ENCODE peak calls at places on chromosomes 6 and 20, in eight cellular contexts. One of them, this sample, is unnamed.

GRCh38 chr20:44552568-44552949 is 29.8 kb upstream of the PKIG start:
- DNase-seq in sigmoid colon: no peak
- DNase-seq in breast epithelium: no peak
- DNase-seq in HCT116: no peak
- DNase-seq in prostate gland: no peak
- DNase-seq in spleen: no peak
- DNase-seq in transverse colon: no peak
- DNase-seq in stomach: no peak
- DNase-seq in this sample: no peak

GRCh38 chr6:35663001-35663400 is 25.7 kb downstream of the FKBP5 start:
- DNase-seq in sigmoid colon: no peak
- DNase-seq in breast epithelium: no peak
- DNase-seq in HCT116: no peak
- DNase-seq in prostate gland: peak
- DNase-seq in spleen: no peak
- DNase-seq in transverse colon: no peak
- DNase-seq in stomach: no peak
- DNase-seq in this sample: no peak

GRCh38 chr6:101226677-101227135 is 166.8 kb upstream of the GRIK2 start:
- DNase-seq in sigmoid colon: no peak
- DNase-seq in breast epithelium: no peak
- DNase-seq in HCT116: peak
- DNase-seq in prostate gland: no peak
- DNase-seq in spleen: peak
- DNase-seq in transverse colon: no peak
- DNase-seq in stomach: no peak
- DNase-seq in this sample: no peak

GRCh38 chr6:87817226-87817625 is 115.2 kb upstream of the AKIRIN2 start:
- DNase-seq in sigmoid colon: no peak
- DNase-seq in breast epithelium: no peak
- DNase-seq in HCT116: no peak
- DNase-seq in prostate gland: no peak
- DNase-seq in spleen: no peak
- DNase-seq in transverse colon: no peak
- DNase-seq in stomach: no peak
- DNase-seq in this sample: no peak

GRCh38 chr6:75431379-75431778 is 62.2 kb downstream of the FILIP1 start:
- DNase-seq in sigmoid colon: no peak
- DNase-seq in breast epithelium: no peak
- DNase-seq in HCT116: no peak
- DNase-seq in prostate gland: no peak
- DNase-seq in spleen: no peak
- DNase-seq in transverse colon: no peak
- DNase-seq in stomach: no peak
- DNase-seq in this sample: no peak

GRCh38 chr6:6152060-6152459 is 145.3 kb upstream of the NRN1 start:
- DNase-seq in sigmoid colon: no peak
- DNase-seq in breast epithelium: no peak
- DNase-seq in HCT116: no peak
- DNase-seq in prostate gland: no peak
- DNase-seq in spleen: no peak
- DNase-seq in transverse colon: no peak
- DNase-seq in stomach: no peak
- DNase-seq in this sample: no peak

GRCh38 chr6:105522626-105523322 is 119.9 kb upstream of the PREP start:
- DNase-seq in sigmoid colon: no peak
- DNase-seq in breast epithelium: no peak
- DNase-seq in HCT116: peak
- DNase-seq in prostate gland: no peak
- DNase-seq in spleen: no peak
- DNase-seq in transverse colon: no peak
- DNase-seq in stomach: no peak
- DNase-seq in this sample: no peak

GRCh38 chr6:101776919-101777350 is 383.4 kb downstream of the GRIK2 start:
- DNase-seq in sigmoid colon: no peak
- DNase-seq in breast epithelium: no peak
- DNase-seq in HCT116: no peak
- DNase-seq in prostate gland: no peak
- DNase-seq in spleen: no peak
- DNase-seq in transverse colon: no peak
- DNase-seq in stomach: no peak
- DNase-seq in this sample: no peak

GRCh38 chr6:4788482-4788881 is 12.3 kb downstream of the CDYL start:
- DNase-seq in sigmoid colon: no peak
- DNase-seq in breast epithelium: no peak
- DNase-seq in HCT116: no peak
- DNase-seq in prostate gland: no peak
- DNase-seq in spleen: no peak
- DNase-seq in transverse colon: no peak
- DNase-seq in stomach: no peak
- DNase-seq in this sample: no peak

GRCh38 chr20:50259705-50260479 is 69.3 kb downstream of the CEBPB start:
- DNase-seq in sigmoid colon: no peak
- DNase-seq in breast epithelium: no peak
- DNase-seq in HCT116: no peak
- DNase-seq in prostate gland: no peak
- DNase-seq in spleen: no peak
- DNase-seq in transverse colon: peak
- DNase-seq in stomach: no peak
- DNase-seq in this sample: no peak

GRCh38 chr6:142913511-142914047 is 31.4 kb downstream of the HIVEP2 start:
- DNase-seq in sigmoid colon: no peak
- DNase-seq in breast epithelium: no peak
- DNase-seq in HCT116: no peak
- DNase-seq in prostate gland: no peak
- DNase-seq in spleen: peak
- DNase-seq in transverse colon: peak
- DNase-seq in stomach: no peak
- DNase-seq in this sample: peak

GRCh38 chr6:24910850-24911712 is 24.7 kb downstream of the RIPOR2 start:
- DNase-seq in sigmoid colon: peak
- DNase-seq in breast epithelium: no peak
- DNase-seq in HCT116: no peak
- DNase-seq in prostate gland: peak
- DNase-seq in spleen: peak
- DNase-seq in transverse colon: peak
- DNase-seq in stomach: peak
- DNase-seq in this sample: peak

GRCh38 chr6:147000545-147001488 is 203.4 kb upstream of the STXBP5 start:
- DNase-seq in sigmoid colon: no peak
- DNase-seq in breast epithelium: no peak
- DNase-seq in HCT116: no peak
- DNase-seq in prostate gland: no peak
- DNase-seq in spleen: no peak
- DNase-seq in transverse colon: no peak
- DNase-seq in stomach: no peak
- DNase-seq in this sample: no peak

GRCh38 chr20:45136911-45137310 is 12.6 kb upstream of the WFDC12 start:
- DNase-seq in sigmoid colon: no peak
- DNase-seq in breast epithelium: no peak
- DNase-seq in HCT116: no peak
- DNase-seq in prostate gland: no peak
- DNase-seq in spleen: no peak
- DNase-seq in transverse colon: no peak
- DNase-seq in stomach: no peak
- DNase-seq in this sample: no peak

GRCh38 chr20:23159256-23159922 is 73.3 kb upstream of the CD93 start:
- DNase-seq in sigmoid colon: peak
- DNase-seq in breast epithelium: no peak
- DNase-seq in HCT116: no peak
- DNase-seq in prostate gland: no peak
- DNase-seq in spleen: no peak
- DNase-seq in transverse colon: no peak
- DNase-seq in stomach: peak
- DNase-seq in this sample: no peak
- TF ChIP-seq POLR2AphosphoS5 in sigmoid colon: no peak
- TF ChIP-seq POLR2AphosphoS5 in breast epithelium: no peak
- TF ChIP-seq POLR2AphosphoS5 in HCT116: no peak
- TF ChIP-seq POLR2AphosphoS5 in prostate gland: no peak
- TF ChIP-seq POLR2AphosphoS5 in spleen: no peak
- TF ChIP-seq POLR2AphosphoS5 in transverse colon: no peak
- TF ChIP-seq POLR2AphosphoS5 in stomach: no peak
- TF ChIP-seq POLR2AphosphoS5 in this sample: no peak

DNA sequence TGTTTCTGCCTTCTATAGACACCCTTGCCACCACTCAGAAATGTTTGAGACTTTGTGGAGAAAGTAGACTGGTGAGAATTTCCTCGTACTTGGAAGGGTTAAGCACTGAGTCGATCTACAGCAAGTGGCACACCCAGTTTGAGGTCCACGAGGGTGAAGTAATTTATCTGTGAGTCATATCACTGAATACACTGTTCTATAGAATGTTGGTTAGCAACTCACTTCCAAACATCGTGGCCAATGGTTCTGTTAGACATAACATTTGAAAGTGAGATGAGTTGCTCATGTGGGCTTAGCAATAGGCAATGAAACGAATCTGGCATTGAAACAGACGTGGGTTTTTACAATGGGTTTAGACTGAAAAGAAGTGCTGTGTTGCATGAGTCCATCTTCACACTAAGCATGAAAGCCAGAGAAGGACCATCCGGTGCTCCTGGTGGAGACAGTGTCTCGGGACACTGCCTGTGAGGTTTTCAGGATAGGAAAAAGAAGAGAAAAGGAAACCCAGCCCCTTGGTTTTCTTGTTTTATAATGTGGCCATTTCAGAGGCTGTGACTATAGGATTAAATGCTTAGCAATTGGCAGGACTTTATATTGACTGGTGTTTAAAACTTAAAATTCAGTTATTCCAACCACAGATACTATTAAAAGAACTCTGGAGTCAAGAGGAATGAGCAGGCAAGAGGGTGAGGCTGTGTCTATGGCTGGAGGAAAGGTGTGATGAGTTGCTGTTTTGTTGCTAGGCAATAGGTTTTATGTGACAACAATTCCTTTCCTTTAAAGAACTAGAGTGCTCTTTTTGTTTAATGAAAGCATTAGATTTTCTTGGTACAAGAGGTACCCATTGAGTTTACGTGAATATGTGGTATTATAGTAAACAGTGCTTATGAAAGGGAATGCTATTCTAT is 31.0 kb upstream of the EZR start:
- DNase-seq in sigmoid colon: no peak
- DNase-seq in breast epithelium: no peak
- DNase-seq in HCT116: peak
- DNase-seq in prostate gland: peak
- DNase-seq in spleen: no peak
- DNase-seq in transverse colon: peak
- DNase-seq in stomach: peak
- DNase-seq in this sample: no peak
- TF ChIP-seq POLR2A in sigmoid colon: peak
- TF ChIP-seq POLR2A in breast epithelium: no peak
- TF ChIP-seq POLR2A in HCT116: no peak
- TF ChIP-seq POLR2A in prostate gland: no peak
- TF ChIP-seq POLR2A in spleen: no peak
- TF ChIP-seq POLR2A in transverse colon: peak
- TF ChIP-seq POLR2A in stomach: no peak
- TF ChIP-seq POLR2A in this sample: no peak

DNA sequence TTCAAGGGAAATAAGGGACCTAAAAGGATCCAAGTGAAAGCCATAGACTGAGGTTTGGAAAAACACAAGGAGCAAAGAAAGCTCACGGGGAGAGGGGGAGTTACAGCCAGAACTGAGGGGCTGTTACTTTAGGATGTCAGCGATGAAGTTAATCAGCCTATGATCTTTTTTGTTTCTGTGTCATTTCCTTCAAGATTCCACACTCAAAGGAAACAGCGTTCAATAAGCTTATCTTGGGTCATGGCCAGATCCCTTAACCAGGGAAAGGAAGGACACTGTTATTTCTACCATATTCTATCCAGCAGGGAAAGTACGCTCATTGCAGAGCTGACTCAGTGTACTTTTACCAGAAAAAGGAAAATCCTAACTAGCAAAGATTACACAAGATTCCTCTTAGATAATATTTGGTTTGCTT is 132.8 kb downstream of the PFDN4 start:
- DNase-seq in sigmoid colon: no peak
- DNase-seq in breast epithelium: no peak
- DNase-seq in HCT116: no peak
- DNase-seq in prostate gland: no peak
- DNase-seq in spleen: no peak
- DNase-seq in transverse colon: no peak
- DNase-seq in stomach: no peak
- DNase-seq in this sample: no peak
- TF ChIP-seq POLR2AphosphoS5 in sigmoid colon: no peak
- TF ChIP-seq POLR2AphosphoS5 in breast epithelium: no peak
- TF ChIP-seq POLR2AphosphoS5 in HCT116: no peak
- TF ChIP-seq POLR2AphosphoS5 in prostate gland: no peak
- TF ChIP-seq POLR2AphosphoS5 in spleen: no peak
- TF ChIP-seq POLR2AphosphoS5 in transverse colon: no peak
- TF ChIP-seq POLR2AphosphoS5 in stomach: no peak
- TF ChIP-seq POLR2AphosphoS5 in this sample: no peak

GRCh38 chr6:167279766-167280440 is 11.2 kb upstream of the UNC93A start:
- DNase-seq in sigmoid colon: no peak
- DNase-seq in breast epithelium: no peak
- DNase-seq in HCT116: no peak
- DNase-seq in prostate gland: no peak
- DNase-seq in spleen: no peak
- DNase-seq in transverse colon: no peak
- DNase-seq in stomach: no peak
- DNase-seq in this sample: no peak

GRCh38 chr6:167282165-167282564 is 8.9 kb upstream of the UNC93A start:
- DNase-seq in sigmoid colon: no peak
- DNase-seq in breast epithelium: no peak
- DNase-seq in HCT116: no peak
- DNase-seq in prostate gland: no peak
- DNase-seq in spleen: no peak
- DNase-seq in transverse colon: no peak
- DNase-seq in stomach: peak
- DNase-seq in this sample: no peak

GRCh38 chr6:167287513-167288048 is 3.5 kb upstream of the UNC93A start:
- DNase-seq in sigmoid colon: no peak
- DNase-seq in breast epithelium: no peak
- DNase-seq in HCT116: no peak
- DNase-seq in prostate gland: no peak
- DNase-seq in spleen: no peak
- DNase-seq in transverse colon: no peak
- DNase-seq in stomach: peak
- DNase-seq in this sample: no peak

GRCh38 chr6:167290786-167291622 is at the start of gene UNC93A:
- DNase-seq in sigmoid colon: no peak
- DNase-seq in breast epithelium: no peak
- DNase-seq in HCT116: no peak
- DNase-seq in prostate gland: no peak
- DNase-seq in spleen: no peak
- DNase-seq in transverse colon: no peak
- DNase-seq in stomach: no peak
- DNase-seq in this sample: no peak

DNA sequence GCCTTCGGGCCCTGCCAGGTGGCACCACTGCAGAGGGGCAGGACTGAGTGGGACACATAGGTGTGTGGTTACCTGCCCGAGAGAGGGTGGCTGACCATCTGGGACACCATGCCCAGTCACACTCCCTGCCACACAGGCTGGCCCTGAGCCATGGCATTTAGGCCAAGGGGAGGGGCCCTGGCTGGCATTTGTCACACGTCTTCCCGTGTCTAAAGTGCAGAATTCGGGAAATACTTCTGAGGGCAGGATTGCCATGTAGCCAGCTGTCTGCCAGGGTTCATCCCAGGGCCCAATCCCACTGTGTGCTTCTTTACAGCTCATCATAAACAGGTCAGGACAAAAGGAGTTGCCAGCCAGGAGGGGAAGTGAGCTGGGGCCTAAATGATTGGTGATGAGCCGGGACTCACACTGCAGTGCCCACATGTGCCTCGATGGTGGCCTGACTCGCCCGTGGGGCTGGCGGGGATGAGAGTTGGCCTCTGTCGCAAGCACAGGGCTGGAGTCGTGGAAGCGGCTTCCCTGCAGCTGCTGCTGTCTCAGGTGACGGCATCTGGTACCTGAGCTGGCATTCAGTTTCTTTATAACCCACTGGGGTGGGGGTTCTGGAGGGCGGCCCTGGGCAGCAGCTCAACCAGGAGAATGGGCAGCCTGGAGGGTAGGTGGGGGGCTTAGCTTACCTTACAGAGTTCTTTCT is 5.9 kb upstream of the UNC93A start:
- DNase-seq in sigmoid colon: no peak
- DNase-seq in breast epithelium: no peak
- DNase-seq in HCT116: no peak
- DNase-seq in prostate gland: no peak
- DNase-seq in spleen: no peak
- DNase-seq in transverse colon: no peak
- DNase-seq in stomach: peak
- DNase-seq in this sample: no peak
- TF ChIP-seq POLR2A in sigmoid colon: no peak
- TF ChIP-seq POLR2A in breast epithelium: no peak
- TF ChIP-seq POLR2A in HCT116: no peak
- TF ChIP-seq POLR2A in prostate gland: no peak
- TF ChIP-seq POLR2A in spleen: no peak
- TF ChIP-seq POLR2A in transverse colon: no peak
- TF ChIP-seq POLR2A in stomach: no peak
- TF ChIP-seq POLR2A in this sample: no peak